ENCODE peak calls at places on chromosomes 12 and 14, in eight cellular contexts. One of them, this sample, is unnamed.

GRCh38 chr12:39173689-39174088 is 268.3 kb upstream of the CPNE8 start:
- DNase-seq in tibial artery: no peak
- DNase-seq in fibroblast of lung: no peak
- DNase-seq in SJCRH30: no peak
- DNase-seq in adipocyte: no peak
- DNase-seq in psoas muscle: no peak
- DNase-seq in spleen: no peak
- DNase-seq in esophagus muscularis mucosa: no peak
- DNase-seq in this sample: no peak

GRCh38 chr12:125860672-125861288 is 795.5 kb downstream of the AACS start:
- DNase-seq in tibial artery: no peak
- DNase-seq in fibroblast of lung: no peak
- DNase-seq in SJCRH30: no peak
- DNase-seq in adipocyte: no peak
- DNase-seq in psoas muscle: no peak
- DNase-seq in spleen: no peak
- DNase-seq in esophagus muscularis mucosa: no peak
- DNase-seq in this sample: no peak

GRCh38 chr12:108302471-108303311 is 36.4 kb downstream of the CMKLR1 start:
- DNase-seq in tibial artery: peak; percentile 95
- DNase-seq in fibroblast of lung: peak; percentile 21
- DNase-seq in SJCRH30: no peak
- DNase-seq in adipocyte: peak; percentile 91
- DNase-seq in psoas muscle: peak; percentile 84
- DNase-seq in spleen: peak; percentile 77
- DNase-seq in esophagus muscularis mucosa: peak; percentile 93
- DNase-seq in this sample: peak; percentile 88

GRCh38 chr12:108090107-108090899 is 38.8 kb upstream of the WSCD2 start:
- DNase-seq in tibial artery: no peak
- DNase-seq in fibroblast of lung: no peak
- DNase-seq in SJCRH30: no peak
- DNase-seq in adipocyte: no peak
- DNase-seq in psoas muscle: no peak
- DNase-seq in spleen: no peak
- DNase-seq in esophagus muscularis mucosa: no peak
- DNase-seq in this sample: no peak

GRCh38 chr12:71958993-71959588 is 20.4 kb downstream of the TPH2 start:
- DNase-seq in tibial artery: no peak
- DNase-seq in fibroblast of lung: peak; percentile 9
- DNase-seq in SJCRH30: no peak
- DNase-seq in adipocyte: peak; percentile 43
- DNase-seq in psoas muscle: no peak
- DNase-seq in spleen: no peak
- DNase-seq in esophagus muscularis mucosa: no peak
- DNase-seq in this sample: no peak

GRCh38 chr12:26499979-26500640 is 304.7 kb downstream of the SSPN start:
- DNase-seq in tibial artery: no peak
- DNase-seq in fibroblast of lung: no peak
- DNase-seq in SJCRH30: no peak
- DNase-seq in adipocyte: no peak
- DNase-seq in psoas muscle: no peak
- DNase-seq in spleen: no peak
- DNase-seq in esophagus muscularis mucosa: no peak
- DNase-seq in this sample: no peak

GRCh38 chr14:91755560-91755959 is 23.7 kb upstream of the CATSPERB start:
- DNase-seq in tibial artery: no peak
- DNase-seq in fibroblast of lung: peak; percentile 41
- DNase-seq in SJCRH30: no peak
- DNase-seq in adipocyte: peak; percentile 24
- DNase-seq in psoas muscle: no peak
- DNase-seq in spleen: no peak
- DNase-seq in esophagus muscularis mucosa: no peak
- DNase-seq in this sample: no peak

GRCh38 chr12:44774815-44775411 is 101.2 kb downstream of the NELL2 start:
- DNase-seq in tibial artery: no peak
- DNase-seq in fibroblast of lung: no peak
- DNase-seq in SJCRH30: peak; percentile 71
- DNase-seq in adipocyte: peak; percentile 13
- DNase-seq in psoas muscle: no peak
- DNase-seq in spleen: peak; percentile 73
- DNase-seq in esophagus muscularis mucosa: no peak
- DNase-seq in this sample: no peak

GRCh38 chr12:5222011-5222461 is 178.4 kb downstream of the KCNA5 start:
- DNase-seq in tibial artery: no peak
- DNase-seq in fibroblast of lung: no peak
- DNase-seq in SJCRH30: no peak
- DNase-seq in adipocyte: no peak
- DNase-seq in psoas muscle: no peak
- DNase-seq in spleen: no peak
- DNase-seq in esophagus muscularis mucosa: no peak
- DNase-seq in this sample: no peak

GRCh38 chr12:118311666-118312065 is 61.0 kb downstream of the TAOK3 start:
- DNase-seq in tibial artery: no peak
- DNase-seq in fibroblast of lung: no peak
- DNase-seq in SJCRH30: no peak
- DNase-seq in adipocyte: no peak
- DNase-seq in psoas muscle: no peak
- DNase-seq in spleen: no peak
- DNase-seq in esophagus muscularis mucosa: no peak
- DNase-seq in this sample: no peak

GRCh38 chr14:23154876-23155587 is 28.4 kb downstream of the SLC7A8 start:
- DNase-seq in tibial artery: peak; percentile 96
- DNase-seq in fibroblast of lung: peak; percentile 95
- DNase-seq in SJCRH30: peak; percentile 49
- DNase-seq in adipocyte: peak; percentile 88
- DNase-seq in psoas muscle: peak; percentile 83
- DNase-seq in spleen: no peak
- DNase-seq in esophagus muscularis mucosa: peak; percentile 95
- DNase-seq in this sample: peak; percentile 72

GRCh38 chr12:100554608-100555077 is 18.8 kb upstream of the GAS2L3 start:
- DNase-seq in tibial artery: no peak
- DNase-seq in fibroblast of lung: peak; percentile 93
- DNase-seq in SJCRH30: peak; percentile 90
- DNase-seq in adipocyte: peak; percentile 95
- DNase-seq in psoas muscle: no peak
- DNase-seq in spleen: no peak
- DNase-seq in esophagus muscularis mucosa: no peak
- DNase-seq in this sample: peak; percentile 86

GRCh38 chr14:69079188-69079742 is 73.7 kb downstream of the DCAF5 start:
- DNase-seq in tibial artery: no peak
- DNase-seq in fibroblast of lung: peak; percentile 76
- DNase-seq in SJCRH30: peak; percentile 31
- DNase-seq in adipocyte: peak; percentile 79
- DNase-seq in psoas muscle: no peak
- DNase-seq in spleen: no peak
- DNase-seq in esophagus muscularis mucosa: no peak
- DNase-seq in this sample: no peak

GRCh38 chr12:12890492-12890814 is 909 bp upstream of the GPRC5A start:
- DNase-seq in tibial artery: peak; percentile 76
- DNase-seq in fibroblast of lung: peak; percentile 55
- DNase-seq in SJCRH30: no peak
- DNase-seq in adipocyte: no peak
- DNase-seq in psoas muscle: no peak
- DNase-seq in spleen: no peak
- DNase-seq in esophagus muscularis mucosa: no peak
- DNase-seq in this sample: no peak

GRCh38 chr14:95174184-95174804 is 17.0 kb upstream of the DICER1 start:
- DNase-seq in tibial artery: no peak
- DNase-seq in fibroblast of lung: peak; percentile 33
- DNase-seq in SJCRH30: no peak
- DNase-seq in adipocyte: no peak
- DNase-seq in psoas muscle: no peak
- DNase-seq in spleen: no peak
- DNase-seq in esophagus muscularis mucosa: no peak
- DNase-seq in this sample: no peak

GRCh38 chr12:22333186-22333745 is 1.2 kb downstream of the ST8SIA1 start:
- DNase-seq in tibial artery: no peak
- DNase-seq in fibroblast of lung: peak; percentile 93
- DNase-seq in SJCRH30: no peak
- DNase-seq in adipocyte: no peak
- DNase-seq in psoas muscle: no peak
- DNase-seq in spleen: peak; percentile 54
- DNase-seq in esophagus muscularis mucosa: no peak
- DNase-seq in this sample: no peak

GRCh38 chr12:125188912-125189881 is 124.0 kb downstream of the AACS start:
- DNase-seq in tibial artery: no peak
- DNase-seq in fibroblast of lung: no peak
- DNase-seq in SJCRH30: no peak
- DNase-seq in adipocyte: no peak
- DNase-seq in psoas muscle: no peak
- DNase-seq in spleen: no peak
- DNase-seq in esophagus muscularis mucosa: no peak
- DNase-seq in this sample: no peak

GRCh38 chr14:29798078-29798477 is 129.6 kb downstream of the PRKD1 start:
- DNase-seq in tibial artery: no peak
- DNase-seq in fibroblast of lung: no peak
- DNase-seq in SJCRH30: no peak
- DNase-seq in adipocyte: no peak
- DNase-seq in psoas muscle: no peak
- DNase-seq in spleen: no peak
- DNase-seq in esophagus muscularis mucosa: no peak
- DNase-seq in this sample: no peak
- H3K9me3 ChIP-seq in tibial artery: no peaks in the 10 kb centered on the region
- H3K9me3 ChIP-seq in fibroblast of lung: no peaks in the 10 kb centered on the region
- H3K9me3 ChIP-seq in SJCRH30: no peaks in the 10 kb centered on the region
- H3K9me3 ChIP-seq in adipocyte: no peaks in the 10 kb centered on the region
- H3K9me3 ChIP-seq in psoas muscle: no peaks in the 10 kb centered on the region
- H3K9me3 ChIP-seq in spleen: no peaks in the 10 kb centered on the region
- H3K9me3 ChIP-seq in esophagus muscularis mucosa: no peaks in the 10 kb centered on the region
- H3K9me3 ChIP-seq in this sample: no peaks in the 10 kb centered on the region

GRCh38 chr14:105042813-105043212 is 21.9 kb upstream of the CDCA4 start:
- DNase-seq in tibial artery: no peak
- DNase-seq in fibroblast of lung: no peak
- DNase-seq in SJCRH30: no peak
- DNase-seq in adipocyte: no peak
- DNase-seq in psoas muscle: no peak
- DNase-seq in spleen: peak; percentile 57
- DNase-seq in esophagus muscularis mucosa: no peak
- DNase-seq in this sample: no peak

GRCh38 chr14:105045710-105046326 is 19.4 kb downstream of the GPR132 start:
- DNase-seq in tibial artery: peak; percentile 91
- DNase-seq in fibroblast of lung: peak; percentile 74
- DNase-seq in SJCRH30: peak; percentile 92
- DNase-seq in adipocyte: peak; percentile 96
- DNase-seq in psoas muscle: peak; percentile 91
- DNase-seq in spleen: peak; percentile 99
- DNase-seq in esophagus muscularis mucosa: peak; percentile 96
- DNase-seq in this sample: peak; percentile 91

GRCh38 chr14:105043656-105044055 is 21.6 kb downstream of the GPR132 start:
- DNase-seq in tibial artery: no peak
- DNase-seq in fibroblast of lung: no peak
- DNase-seq in SJCRH30: no peak
- DNase-seq in adipocyte: no peak
- DNase-seq in psoas muscle: no peak
- DNase-seq in spleen: no peak
- DNase-seq in esophagus muscularis mucosa: no peak
- DNase-seq in this sample: no peak

GRCh38 chr14:105039458-105040205 is 18.7 kb upstream of the CDCA4 start:
- DNase-seq in tibial artery: no peak
- DNase-seq in fibroblast of lung: no peak
- DNase-seq in SJCRH30: no peak
- DNase-seq in adipocyte: no peak
- DNase-seq in psoas muscle: no peak
- DNase-seq in spleen: peak; percentile 31
- DNase-seq in esophagus muscularis mucosa: no peak
- DNase-seq in this sample: no peak

DNA sequence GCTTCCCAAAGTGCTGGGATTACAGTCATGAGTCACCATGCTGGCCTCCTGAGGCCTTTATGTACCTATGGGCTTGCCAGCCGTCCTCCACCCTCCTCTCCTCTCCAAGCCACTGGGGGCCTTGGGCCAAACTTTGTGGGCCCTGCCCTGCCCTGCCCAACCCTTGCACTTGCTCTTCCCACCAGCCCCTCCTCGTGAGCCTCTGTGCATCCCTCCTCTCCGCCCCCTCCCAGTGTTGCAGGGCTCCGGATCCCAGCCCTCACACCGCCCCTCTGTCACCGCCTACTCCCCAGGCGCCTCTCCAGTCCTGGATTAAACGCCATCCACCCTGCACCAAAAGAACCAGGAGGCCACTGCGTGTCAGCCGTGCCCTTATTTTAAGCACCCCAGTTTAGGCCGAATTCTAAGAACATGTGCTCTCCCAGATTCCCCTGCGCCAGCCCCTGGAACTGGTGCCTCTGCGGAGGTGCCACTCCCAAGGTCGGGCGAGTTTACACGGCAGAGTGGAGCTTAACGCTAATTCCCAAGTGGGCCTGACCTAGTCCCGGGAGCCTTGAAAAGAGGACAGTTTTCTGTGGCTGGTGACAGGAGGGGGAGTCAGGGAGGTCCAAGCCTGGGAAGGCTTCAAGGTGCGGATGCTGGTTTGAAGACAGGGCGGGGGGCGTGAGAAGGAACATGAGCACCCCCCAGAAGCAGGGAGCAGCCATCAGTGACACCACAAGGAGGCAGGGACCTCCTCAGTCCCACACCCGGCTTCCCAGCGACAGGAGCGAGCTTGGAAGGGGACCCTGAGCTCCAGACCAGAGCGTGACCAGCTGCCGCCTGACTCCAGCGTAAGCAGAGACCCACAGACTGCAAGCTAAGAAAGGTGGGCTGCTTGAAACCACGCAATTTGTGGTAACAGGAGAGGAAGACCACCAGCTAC is 21.2 kb upstream of the CDCA4 start:
- DNase-seq in tibial artery: no peak
- DNase-seq in fibroblast of lung: no peak
- DNase-seq in SJCRH30: no peak
- DNase-seq in adipocyte: no peak
- DNase-seq in psoas muscle: no peak
- DNase-seq in spleen: peak; percentile 59
- DNase-seq in esophagus muscularis mucosa: no peak
- DNase-seq in this sample: no peak
- H3K4me1 ChIP-seq in tibial artery: no peaks in the 10 kb centered on the region
- H3K4me1 ChIP-seq in fibroblast of lung: no peaks in the 10 kb centered on the region
- H3K4me1 ChIP-seq in SJCRH30: no peaks in the 10 kb centered on the region
- H3K4me1 ChIP-seq in adipocyte: peaks cover 5% of the 10 kb centered on the region
- H3K4me1 ChIP-seq in psoas muscle: no peaks in the 10 kb centered on the region
- H3K4me1 ChIP-seq in spleen: peaks cover 33% of the 10 kb centered on the region
- H3K4me1 ChIP-seq in esophagus muscularis mucosa: peaks cover 3% of the 10 kb centered on the region
- H3K4me1 ChIP-seq in this sample: no peaks in the 10 kb centered on the region

DNA sequence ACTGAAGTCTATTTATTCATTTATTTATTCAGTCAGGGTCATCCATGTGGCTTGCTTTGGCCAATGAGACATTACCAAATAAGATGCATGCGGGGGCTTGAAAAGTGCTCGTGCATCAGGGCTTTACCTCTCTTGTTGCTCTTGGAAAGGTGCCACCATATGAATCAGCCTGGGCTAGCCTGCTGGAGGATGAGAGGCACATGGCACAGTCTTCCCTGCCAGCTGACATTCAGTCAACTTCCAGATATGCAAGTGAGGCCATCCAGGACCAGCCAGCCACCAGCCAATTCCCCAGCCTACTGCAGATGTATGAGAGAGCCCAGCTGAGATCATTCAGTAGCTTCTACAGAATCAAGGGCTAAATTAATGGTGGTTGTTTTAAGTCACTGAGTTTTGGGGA is 105.2 kb upstream of the RPH3A start:
- DNase-seq in tibial artery: no peak
- DNase-seq in fibroblast of lung: no peak
- DNase-seq in SJCRH30: peak; percentile 14
- DNase-seq in adipocyte: peak; percentile 7
- DNase-seq in psoas muscle: no peak
- DNase-seq in spleen: no peak
- DNase-seq in esophagus muscularis mucosa: no peak
- DNase-seq in this sample: no peak
- H3K27me3 ChIP-seq in tibial artery: no peaks in the 10 kb centered on the region
- H3K27me3 ChIP-seq in fibroblast of lung: no peaks in the 10 kb centered on the region
- H3K27me3 ChIP-seq in SJCRH30: no peaks in the 10 kb centered on the region
- H3K27me3 ChIP-seq in adipocyte: peaks cover 12% of the 10 kb centered on the region
- H3K27me3 ChIP-seq in psoas muscle: no peaks in the 10 kb centered on the region
- H3K27me3 ChIP-seq in spleen: no peaks in the 10 kb centered on the region
- H3K27me3 ChIP-seq in esophagus muscularis mucosa: no peaks in the 10 kb centered on the region
- H3K27me3 ChIP-seq in this sample: no peaks in the 10 kb centered on the region

GRCh38 chr14:105836160-105836559 is 309.8 kb downstream of the TMEM121 start:
- DNase-seq in tibial artery: no peak
- DNase-seq in fibroblast of lung: no peak
- DNase-seq in SJCRH30: no peak
- DNase-seq in adipocyte: no peak
- DNase-seq in psoas muscle: no peak
- DNase-seq in spleen: no peak
- DNase-seq in esophagus muscularis mucosa: no peak
- DNase-seq in this sample: no peak
- H3K9me3 ChIP-seq in tibial artery: no peaks in the 10 kb centered on the region
- H3K9me3 ChIP-seq in fibroblast of lung: no peaks in the 10 kb centered on the region
- H3K9me3 ChIP-seq in SJCRH30: no peaks in the 10 kb centered on the region
- H3K9me3 ChIP-seq in adipocyte: no peaks in the 10 kb centered on the region
- H3K9me3 ChIP-seq in psoas muscle: no peaks in the 10 kb centered on the region
- H3K9me3 ChIP-seq in spleen: no peaks in the 10 kb centered on the region
- H3K9me3 ChIP-seq in esophagus muscularis mucosa: peaks cover 4% of the 10 kb centered on the region
- H3K9me3 ChIP-seq in this sample: no peaks in the 10 kb centered on the region